ENCODE peak calls at places on chromosomes 1 and 21, in six cellular contexts. One of them, this sample, is unnamed.

GRCh38 chr1:17235135-17235880 is 13.6 kb upstream of the PADI3 start:
- DNase-seq in left lung: no peak
- DNase-seq in heart left ventricle: no peak
- DNase-seq in mucosa of descending colon: peak; percentile 47
- DNase-seq in cardiac muscle cell: no peak
- DNase-seq in H1: no peak
- DNase-seq in this sample: no peak

GRCh38 chr1:77511440-77511840 is 171.0 kb downstream of the ZZZ3 start:
- DNase-seq in heart left ventricle: no peak
- DNase-seq in cardiac muscle cell: no peak
- DNase-seq in mucosa of descending colon: no peak
- DNase-seq in left lung: no peak
- DNase-seq in H1: no peak
- DNase-seq in this sample: no peak

GRCh38 chr1:37602750-37603694 is 7.3 kb upstream of the GNL2 start:
- DNase-seq in left lung: no peak
- DNase-seq in H1: peak; percentile 52
- DNase-seq in heart left ventricle: no peak
- DNase-seq in mucosa of descending colon: no peak
- DNase-seq in cardiac muscle cell: peak; percentile 75
- DNase-seq in this sample: peak; percentile 47

GRCh38 chr1:15966081-15966955 is 9.6 kb downstream of the ZBTB17 start:
- DNase-seq in H1: no peak
- DNase-seq in heart left ventricle: no peak
- DNase-seq in mucosa of descending colon: no peak
- DNase-seq in cardiac muscle cell: no peak
- DNase-seq in left lung: no peak
- DNase-seq in this sample: no peak

GRCh38 chr21:44972301-44972814 is 32.5 kb downstream of the SLX9 start:
- DNase-seq in H1: no peak
- DNase-seq in heart left ventricle: no peak
- DNase-seq in cardiac muscle cell: no peak
- DNase-seq in mucosa of descending colon: no peak
- DNase-seq in left lung: no peak
- DNase-seq in this sample: no peak

GRCh38 chr1:84339503-84339902 is 38.0 kb downstream of the SAMD13 start:
- DNase-seq in H1: no peak
- DNase-seq in mucosa of descending colon: no peak
- DNase-seq in heart left ventricle: no peak
- DNase-seq in left lung: no peak
- DNase-seq in cardiac muscle cell: no peak
- DNase-seq in this sample: no peak

GRCh38 chr1:157992813-157993178 is 649 bp upstream of the KIRREL1 start:
- DNase-seq in cardiac muscle cell: peak; percentile 26
- DNase-seq in H1: no peak
- DNase-seq in heart left ventricle: no peak
- DNase-seq in mucosa of descending colon: no peak
- DNase-seq in left lung: no peak
- DNase-seq in this sample: peak; percentile 48

GRCh38 chr1:205061665-205062069 is 18.7 kb downstream of the CNTN2 start:
- DNase-seq in cardiac muscle cell: peak; percentile 81
- DNase-seq in mucosa of descending colon: peak; percentile 80
- DNase-seq in heart left ventricle: peak; percentile 62
- DNase-seq in left lung: peak; percentile 53
- DNase-seq in H1: peak; percentile 99
- DNase-seq in this sample: peak; percentile 90

GRCh38 chr1:221741364-221741970 is 422 bp downstream of the DUSP10 start:
- DNase-seq in H1: no peak
- DNase-seq in cardiac muscle cell: peak; percentile 48
- DNase-seq in left lung: peak; percentile 47
- DNase-seq in heart left ventricle: peak; percentile 33
- DNase-seq in mucosa of descending colon: peak; percentile 52
- DNase-seq in this sample: peak; percentile 52

GRCh38 chr1:184260382-184260781 is 126.4 kb upstream of the C1orf21 start:
- DNase-seq in H1: no peak
- DNase-seq in left lung: no peak
- DNase-seq in heart left ventricle: no peak
- DNase-seq in cardiac muscle cell: no peak
- DNase-seq in mucosa of descending colon: no peak
- DNase-seq in this sample: no peak

GRCh38 chr1:96416111-96416595 is 305.4 kb upstream of the PTBP2 start:
- DNase-seq in heart left ventricle: peak; percentile 17
- DNase-seq in mucosa of descending colon: no peak
- DNase-seq in cardiac muscle cell: peak; percentile 24
- DNase-seq in H1: no peak
- DNase-seq in left lung: no peak
- DNase-seq in this sample: peak; percentile 11

GRCh38 chr1:1827456-1827855 is 49.2 kb upstream of the NADK start:
- DNase-seq in left lung: no peak
- DNase-seq in heart left ventricle: no peak
- DNase-seq in H1: no peak
- DNase-seq in cardiac muscle cell: no peak
- DNase-seq in mucosa of descending colon: no peak
- DNase-seq in this sample: no peak

GRCh38 chr1:177913762-177914540 is 55.9 kb downstream of the SEC16B start:
- DNase-seq in heart left ventricle: no peak
- DNase-seq in mucosa of descending colon: peak; percentile 60
- DNase-seq in left lung: no peak
- DNase-seq in H1: peak; percentile 57
- DNase-seq in cardiac muscle cell: peak; percentile 42
- DNase-seq in this sample: peak; percentile 5

GRCh38 chr1:116309090-116309870 is 63.8 kb upstream of the ATP1A1 start:
- DNase-seq in heart left ventricle: no peak
- DNase-seq in cardiac muscle cell: no peak
- DNase-seq in H1: no peak
- DNase-seq in mucosa of descending colon: no peak
- DNase-seq in left lung: no peak
- DNase-seq in this sample: no peak

GRCh38 chr1:91885331-91885715 is 628 bp downstream of the TGFBR3 start:
- DNase-seq in left lung: peak; percentile 39
- DNase-seq in cardiac muscle cell: no peak
- DNase-seq in H1: no peak
- DNase-seq in heart left ventricle: peak; percentile 40
- DNase-seq in mucosa of descending colon: peak; percentile 62
- DNase-seq in this sample: peak; percentile 13

GRCh38 chr1:210301254-210301955 is 27.3 kb upstream of the HHAT start:
- DNase-seq in cardiac muscle cell: peak; percentile 13
- DNase-seq in left lung: no peak
- DNase-seq in heart left ventricle: no peak
- DNase-seq in H1: no peak
- DNase-seq in mucosa of descending colon: no peak
- DNase-seq in this sample: no peak

GRCh38 chr1:192700834-192701271 is 64.9 kb downstream of the RGS13 start:
- DNase-seq in heart left ventricle: no peak
- DNase-seq in mucosa of descending colon: no peak
- DNase-seq in left lung: no peak
- DNase-seq in H1: no peak
- DNase-seq in cardiac muscle cell: peak; percentile 18
- DNase-seq in this sample: no peak

GRCh38 chr1:161439280-161440232 is 65.7 kb upstream of the FCGR2A start:
- DNase-seq in mucosa of descending colon: peak; percentile 42
- DNase-seq in H1: peak; percentile 60
- DNase-seq in cardiac muscle cell: no peak
- DNase-seq in left lung: no peak
- DNase-seq in heart left ventricle: no peak
- DNase-seq in this sample: peak; percentile 38
- H3K4me3 ChIP-seq in mucosa of descending colon: no peak overlapping the region
- H3K4me3 ChIP-seq in H1: peak overlapping the region; percentile 81
- H3K4me3 ChIP-seq in cardiac muscle cell: peak overlapping the region; percentile 57
- H3K4me3 ChIP-seq in left lung: peak overlapping the region; percentile 7
- H3K4me3 ChIP-seq in heart left ventricle: peak overlapping the region; percentile 71
- H3K4me3 ChIP-seq in this sample: peak overlapping the region; percentile 70

GRCh38 chr1:23915470-23915869 is 2.3 kb upstream of the CNR2 start:
- DNase-seq in left lung: no peak
- DNase-seq in cardiac muscle cell: no peak
- DNase-seq in H1: no peak
- DNase-seq in heart left ventricle: no peak
- DNase-seq in mucosa of descending colon: no peak
- DNase-seq in this sample: no peak

GRCh38 chr1:23914921-23915320 is 1.8 kb upstream of the CNR2 start:
- DNase-seq in H1: no peak
- DNase-seq in cardiac muscle cell: no peak
- DNase-seq in mucosa of descending colon: no peak
- DNase-seq in left lung: no peak
- DNase-seq in heart left ventricle: no peak
- DNase-seq in this sample: no peak

GRCh38 chr1:23911924-23912323 is 1.2 kb downstream of the CNR2 start:
- DNase-seq in left lung: no peak
- DNase-seq in heart left ventricle: no peak
- DNase-seq in mucosa of descending colon: no peak
- DNase-seq in cardiac muscle cell: no peak
- DNase-seq in H1: no peak
- DNase-seq in this sample: no peak

GRCh38 chr1:23913212-23913880 is at the start of gene CNR2:
- DNase-seq in cardiac muscle cell: no peak
- DNase-seq in left lung: no peak
- DNase-seq in mucosa of descending colon: no peak
- DNase-seq in H1: no peak
- DNase-seq in heart left ventricle: no peak
- DNase-seq in this sample: no peak

GRCh38 chr1:23916209-23917131 is 3.3 kb upstream of the CNR2 start:
- DNase-seq in H1: peak; percentile 83
- DNase-seq in heart left ventricle: peak; percentile 51
- DNase-seq in cardiac muscle cell: peak; percentile 79
- DNase-seq in left lung: peak; percentile 79
- DNase-seq in mucosa of descending colon: peak; percentile 81
- DNase-seq in this sample: peak; percentile 78
- H3K4me1 ChIP-seq in H1: no peaks in the 10 kb centered on the region
- H3K4me1 ChIP-seq in heart left ventricle: peaks cover 5% of the 10 kb centered on the region
- H3K4me1 ChIP-seq in cardiac muscle cell: peaks cover 13% of the 10 kb centered on the region
- H3K4me1 ChIP-seq in left lung: peaks cover 32% of the 10 kb centered on the region
- H3K4me1 ChIP-seq in mucosa of descending colon: peaks cover 22% of the 10 kb centered on the region
- H3K4me1 ChIP-seq in this sample: no peaks in the 10 kb centered on the region

DNA sequence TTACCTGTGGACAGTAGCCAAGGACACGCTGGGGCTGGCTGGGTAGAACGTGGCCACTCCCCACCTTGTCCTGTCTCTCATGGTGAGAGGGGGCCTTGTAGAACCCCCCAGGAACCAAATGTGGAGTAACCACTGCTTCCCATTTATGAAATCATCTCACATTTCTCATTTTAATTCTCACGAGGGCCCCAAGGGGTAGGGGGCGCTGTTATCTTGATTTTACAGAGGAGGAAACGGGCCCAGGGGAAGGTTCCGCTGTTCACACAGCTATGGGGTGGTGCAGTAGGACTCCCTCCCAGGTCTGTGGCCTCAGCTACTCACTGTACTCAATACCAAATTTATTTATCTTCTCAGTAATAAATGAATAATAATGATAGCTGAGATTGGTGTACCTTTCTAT is 5.5 kb downstream of the SMPDL3B start:
- DNase-seq in heart left ventricle: no peak
- DNase-seq in H1: peak; percentile 73
- DNase-seq in left lung: peak; percentile 61
- DNase-seq in cardiac muscle cell: no peak
- DNase-seq in mucosa of descending colon: no peak
- DNase-seq in this sample: peak; percentile 63
- H3K4me3 ChIP-seq in heart left ventricle: no peak overlapping the region
- H3K4me3 ChIP-seq in H1: no peak overlapping the region
- H3K4me3 ChIP-seq in left lung: no peak overlapping the region
- H3K4me3 ChIP-seq in cardiac muscle cell: no peak overlapping the region
- H3K4me3 ChIP-seq in mucosa of descending colon: no peak overlapping the region
- H3K4me3 ChIP-seq in this sample: no peak overlapping the region

DNA sequence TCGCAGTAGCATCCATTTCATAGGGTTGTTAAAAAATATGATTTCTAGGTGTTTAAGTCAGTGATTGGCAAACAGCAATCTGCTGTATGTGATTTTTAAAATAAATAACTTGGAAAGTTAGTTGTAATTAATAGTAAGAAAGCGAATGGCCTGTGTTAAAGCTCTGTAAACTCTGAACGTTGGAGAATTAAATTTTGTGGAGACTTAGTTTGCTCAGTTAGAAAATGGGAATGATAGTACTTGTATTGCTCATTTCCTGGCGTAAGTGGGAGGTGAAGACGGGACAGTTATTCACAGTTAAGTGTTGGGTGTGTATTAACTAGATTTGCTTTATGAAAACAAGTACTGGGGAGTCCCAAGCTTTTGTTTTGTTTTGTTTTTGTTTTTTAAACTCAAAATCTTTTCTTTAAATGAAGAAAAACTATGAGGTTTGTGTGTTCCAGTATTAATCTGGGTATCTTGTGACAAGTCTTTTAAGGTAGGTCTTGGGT is 995 bp downstream of the CACYBP start:
- DNase-seq in cardiac muscle cell: no peak
- DNase-seq in left lung: no peak
- DNase-seq in mucosa of descending colon: no peak
- DNase-seq in H1: no peak
- DNase-seq in heart left ventricle: no peak
- DNase-seq in this sample: no peak
- H3K4me1 ChIP-seq in cardiac muscle cell: peaks cover 6% of the 10 kb centered on the region
- H3K4me1 ChIP-seq in left lung: peaks cover 39% of the 10 kb centered on the region
- H3K4me1 ChIP-seq in mucosa of descending colon: peaks cover 32% of the 10 kb centered on the region
- H3K4me1 ChIP-seq in H1: no peaks in the 10 kb centered on the region
- H3K4me1 ChIP-seq in heart left ventricle: peaks cover 30% of the 10 kb centered on the region
- H3K4me1 ChIP-seq in this sample: peaks cover 4% of the 10 kb centered on the region

DNA sequence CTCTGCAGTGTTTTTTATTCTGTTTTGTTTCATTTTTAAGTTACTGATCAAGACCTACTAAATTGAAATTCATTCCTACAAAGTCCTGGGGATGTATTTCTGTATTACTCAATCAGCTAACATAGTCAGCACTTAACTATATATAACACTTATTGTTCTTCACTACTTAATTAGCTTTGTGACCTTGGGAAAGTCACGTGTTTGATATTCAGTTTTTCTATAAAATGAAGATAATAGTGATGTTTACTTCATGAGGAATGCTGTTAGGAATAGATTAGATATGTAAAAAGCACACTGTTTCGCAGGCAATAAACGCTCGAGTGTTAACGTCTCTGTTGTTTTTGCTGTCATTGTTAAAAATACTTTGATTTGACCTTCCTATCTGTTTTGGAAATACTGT is 44.6 kb downstream of the CTTNBP2NL start:
- DNase-seq in mucosa of descending colon: no peak
- DNase-seq in H1: no peak
- DNase-seq in heart left ventricle: no peak
- DNase-seq in left lung: no peak
- DNase-seq in cardiac muscle cell: no peak
- DNase-seq in this sample: no peak
- H3K4me3 ChIP-seq in mucosa of descending colon: no peak overlapping the region
- H3K4me3 ChIP-seq in H1: no peak overlapping the region
- H3K4me3 ChIP-seq in heart left ventricle: no peak overlapping the region
- H3K4me3 ChIP-seq in left lung: no peak overlapping the region
- H3K4me3 ChIP-seq in cardiac muscle cell: no peak overlapping the region
- H3K4me3 ChIP-seq in this sample: no peak overlapping the region

GRCh38 chr1:236377832-236378535 is 16.1 kb upstream of the EDARADD start:
- DNase-seq in heart left ventricle: no peak
- DNase-seq in H1: peak; percentile 7
- DNase-seq in cardiac muscle cell: no peak
- DNase-seq in left lung: no peak
- DNase-seq in mucosa of descending colon: no peak
- DNase-seq in this sample: no peak
- H3K4me1 ChIP-seq in heart left ventricle: no peaks in the 10 kb centered on the region
- H3K4me1 ChIP-seq in H1: no peaks in the 10 kb centered on the region
- H3K4me1 ChIP-seq in cardiac muscle cell: no peaks in the 10 kb centered on the region
- H3K4me1 ChIP-seq in left lung: no peaks in the 10 kb centered on the region
- H3K4me1 ChIP-seq in mucosa of descending colon: no peaks in the 10 kb centered on the region
- H3K4me1 ChIP-seq in this sample: no peaks in the 10 kb centered on the region

GRCh38 chr1:40379785-40380452 is 6.4 kb downstream of the SMAP2 start:
- DNase-seq in cardiac muscle cell: no peak
- DNase-seq in heart left ventricle: no peak
- DNase-seq in left lung: no peak
- DNase-seq in H1: no peak
- DNase-seq in mucosa of descending colon: no peak
- DNase-seq in this sample: no peak
- H3K4me3 ChIP-seq in cardiac muscle cell: no peak overlapping the region
- H3K4me3 ChIP-seq in heart left ventricle: no peak overlapping the region
- H3K4me3 ChIP-seq in left lung: no peak overlapping the region
- H3K4me3 ChIP-seq in H1: no peak overlapping the region
- H3K4me3 ChIP-seq in mucosa of descending colon: no peak overlapping the region
- H3K4me3 ChIP-seq in this sample: no peak overlapping the region

GRCh38 chr1:54569339-54569738 is 21.3 kb downstream of the ACOT11 start:
- DNase-seq in mucosa of descending colon: no peak
- DNase-seq in H1: no peak
- DNase-seq in heart left ventricle: no peak
- DNase-seq in left lung: no peak
- DNase-seq in cardiac muscle cell: no peak
- DNase-seq in this sample: no peak
- H3K4me1 ChIP-seq in mucosa of descending colon: peaks cover 29% of the 10 kb centered on the region
- H3K4me1 ChIP-seq in H1: peaks cover 21% of the 10 kb centered on the region
- H3K4me1 ChIP-seq in heart left ventricle: peaks cover 49% of the 10 kb centered on the region
- H3K4me1 ChIP-seq in left lung: peaks cover 31% of the 10 kb centered on the region
- H3K4me1 ChIP-seq in cardiac muscle cell: peaks cover 13% of the 10 kb centered on the region
- H3K4me1 ChIP-seq in this sample: no peaks in the 10 kb centered on the region